ENCODE peak calls at places on chromosomes 2 and 18, in four cellular contexts. I is hepatocyte, L is adrenal gland, K is OCI-LY7. O is an unnamed sample. For H3K4me1, the result is how much of the 10 kb centered on the place peaks cover.

GRCh38 chr18:48940854-48941531 is 9.8 kb downstream of the SMAD7 start:
- DNase-seq in I (no peak), L (no peak), K (no peak), O (no peak)

GRCh38 chr2:160221391-160222276 is 21.6 kb upstream of the ITGB6 start:
- DNase-seq in I (peak), L (no peak), K (no peak), O (peak)

GRCh38 chr2:216339456-216340279 is 32.6 kb downstream of the MARCHF4 start:
- DNase-seq in I (peak), L (no peak), K (no peak), O (peak)

GRCh38 chr2:182359027-182360011 is 67.5 kb downstream of the PDE1A start:
- DNase-seq in I (no peak), L (no peak), K (no peak), O (peak)

GRCh38 chr2:217826505-217826904 is 176.3 kb downstream of the TNS1 start:
- DNase-seq in I (no peak), L (no peak), K (no peak), O (no peak)

GRCh38 chr2:64327510-64328414 is 126.2 kb upstream of the LGALSL start:
- DNase-seq in I (peak), L (no peak), K (peak), O (peak)

GRCh38 chr2:30234180-30234971 is 3.0 kb downstream of the LBH start:
- DNase-seq in I (peak), L (no peak), K (no peak), O (peak)

GRCh38 chr2:189791338-189792042 is 7.2 kb downstream of the PMS1 start:
- DNase-seq in I (no peak), L (no peak), K (no peak), O (no peak)

GRCh38 chr2:157420771-157421323 is 23.0 kb downstream of the CYTIP start:
- DNase-seq in I (no peak), L (no peak), K (no peak), O (peak)

GRCh38 chr2:107529146-107529545 is 297.5 kb upstream of the RGPD4 start:
- DNase-seq in I (peak), L (no peak), K (no peak), O (peak)

GRCh38 chr2:23801396-23801795 is 125.5 kb downstream of the ATAD2B start:
- DNase-seq in I (no peak), L (no peak), K (no peak), O (peak)

GRCh38 chr18:9810994-9811393 is 74.8 kb upstream of the TXNDC2 start:
- DNase-seq in I (no peak), L (no peak), K (no peak), O (peak)

GRCh38 chr2:37232131-37232933 is 874 bp downstream of the NDUFAF7 start:
- DNase-seq in I (peak), L (peak), K (peak), O (peak)

GRCh38 chr18:73688851-73689659 is 458.6 kb downstream of the FBXO15 start:
- DNase-seq in I (no peak), L (no peak), K (peak), O (peak)

GRCh38 chr2:134739879-134740301 is 21.1 kb upstream of the TMEM163 start:
- DNase-seq in I (no peak), L (no peak), K (peak), O (no peak)

GRCh38 chr2:239678666-239679296 is 278.0 kb upstream of the HDAC4 start:
- DNase-seq in I (no peak), L (no peak), K (no peak), O (no peak)

GRCh38 chr2:102004588-102004987 is 12.8 kb downstream of the IL1R2 start:
- DNase-seq in I (no peak), L (no peak), K (no peak), O (no peak)

GRCh38 chr2:235238537-235238936 is 255.3 kb upstream of the AGAP1 start:
- DNase-seq in I (peak), L (peak), K (no peak), O (no peak)

GRCh38 chr2:197310271-197310939 is at the start of gene ANKRD44:
- DNase-seq in I (peak), L (peak), K (peak), O (peak)

GRCh38 chr2:159744363-159744762 is 32.1 kb downstream of the MARCHF7 start:
- DNase-seq in I (no peak), L (no peak), K (no peak), O (peak)

GRCh38 chr2:10001551-10001950 is 41.8 kb upstream of the KLF11 start:
- DNase-seq in I (no peak), L (no peak), K (no peak), O (no peak)

GRCh38 chr2:99032786-99033185 is 96.8 kb upstream of the CRACDL start:
- DNase-seq in I (no peak), L (no peak), K (no peak), O (no peak)

GRCh38 chr2:79580175-79580574 is 67.3 kb downstream of the CTNNA2 start:
- DNase-seq in I (no peak), L (no peak), K (no peak), O (no peak)

GRCh38 chr18:68520406-68521075 is 194.4 kb downstream of the TMX3 start:
- DNase-seq in I (no peak), L (no peak), K (no peak), O (no peak)

GRCh38 chr2:68690851-68691250 is 43.8 kb upstream of the ARHGAP25 start:
- DNase-seq in I (no peak), L (no peak), K (peak), O (no peak)

GRCh38 chr2:20604957-20605381 is 45.9 kb downstream of the HS1BP3 start:
- DNase-seq in I (no peak), L (no peak), K (no peak), O (no peak)

GRCh38 chr2:224885836-224886547 is 156.3 kb downstream of the DOCK10 start:
- DNase-seq in I (no peak), L (no peak), K (no peak), O (no peak)

GRCh38 chr2:98393354-98393753 is 47.1 kb downstream of the CNGA3 start:
- DNase-seq in I (no peak), L (no peak), K (no peak), O (no peak)

GRCh38 chr18:10131036-10131774 is 217.4 kb downstream of the VAPA start:
- DNase-seq in I (peak), L (no peak), K (no peak), O (peak)

GRCh38 chr2:227473019-227473461 is 1.1 kb downstream of the AGFG1 start:
- DNase-seq in I (no peak), L (no peak), K (no peak), O (no peak)

DNA sequence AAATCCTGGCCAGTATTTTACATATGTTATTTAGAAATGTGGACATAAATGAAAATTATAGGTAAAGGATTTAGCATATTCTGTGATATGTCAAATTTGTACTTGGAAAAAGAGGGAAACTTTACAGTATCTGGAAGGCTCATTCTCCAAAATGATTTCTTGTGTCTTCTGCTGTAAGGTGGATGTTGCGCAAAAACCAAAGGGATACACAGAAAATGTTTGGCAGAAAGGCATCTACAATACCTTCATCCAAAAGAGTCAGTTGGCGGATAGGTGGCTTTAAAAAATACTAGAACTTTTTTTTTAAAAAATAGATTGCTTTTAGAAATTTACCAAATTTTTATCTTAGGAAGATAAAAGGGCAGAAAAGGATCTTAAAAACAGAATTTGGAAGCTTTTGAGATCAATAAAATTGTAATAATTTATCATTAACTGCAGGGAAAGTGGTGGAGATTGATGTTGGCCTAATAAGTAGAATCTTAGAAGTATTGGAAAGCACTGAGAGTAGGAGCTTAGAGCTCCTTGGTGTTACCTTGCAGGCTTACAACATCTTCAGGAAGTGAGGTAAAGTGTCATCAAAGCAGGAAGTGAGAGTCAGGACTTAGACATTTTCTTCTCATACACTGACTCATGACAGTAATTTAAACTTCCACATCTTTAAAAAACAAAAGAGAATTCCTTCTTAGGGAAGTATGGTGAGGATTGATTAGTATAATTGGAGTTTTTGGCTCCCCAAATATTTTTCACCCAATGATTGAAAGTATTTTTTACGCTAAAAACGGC is 2.1 kb downstream of the NABP1 start:
- DNase-seq in I (no peak), L (no peak), K (peak), O (no peak)
- H3K4me1 ChIP-seq in I (under half), L (under half), K (under half), O (under half)

GRCh38 chr18:33444699-33445098 is 4.2 kb upstream of the CCDC178 start:
- DNase-seq in I (no peak), L (no peak), K (no peak), O (no peak)

GRCh38 chr18:33440384-33441043 is at the start of gene CCDC178:
- DNase-seq in I (peak), L (no peak), K (no peak), O (peak)

DNA sequence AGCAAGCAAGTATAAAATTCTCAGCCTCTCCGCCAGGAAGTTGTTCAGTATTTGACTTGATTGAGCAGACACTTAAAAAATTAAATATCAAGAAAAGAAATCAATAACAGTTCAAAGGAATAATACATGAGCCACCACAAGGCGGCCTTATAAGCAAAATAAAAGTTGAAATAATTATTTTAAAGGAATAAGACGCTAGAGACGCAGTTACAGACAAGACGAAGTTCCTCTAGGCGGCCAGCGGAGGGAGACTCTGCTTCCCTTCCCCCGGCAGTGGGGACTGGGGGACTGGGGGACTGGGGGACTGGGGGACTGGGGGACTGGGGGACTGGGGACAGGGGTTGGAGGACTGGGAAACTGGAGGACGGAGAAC is 524 bp downstream of the CCDC178 start:
- DNase-seq in I (peak), L (no peak), K (peak), O (peak)
- TF ChIP-seq CTCF in I (peak), L (peak), K (peak), O (peak)

GRCh38 chr2:62660582-62661262 is 44.8 kb upstream of the EHBP1 start:
- DNase-seq in I (no peak), L (no peak), K (no peak), O (no peak)

GRCh38 chr2:62660087-62660486 is 45.4 kb upstream of the EHBP1 start:
- DNase-seq in I (no peak), L (no peak), K (no peak), O (no peak)

GRCh38 chr2:62662131-62662530 is 43.4 kb upstream of the EHBP1 start:
- DNase-seq in I (no peak), L (no peak), K (no peak), O (no peak)

GRCh38 chr2:62662548-62662947 is 43.0 kb upstream of the EHBP1 start:
- DNase-seq in I (no peak), L (peak), K (no peak), O (no peak)

DNA sequence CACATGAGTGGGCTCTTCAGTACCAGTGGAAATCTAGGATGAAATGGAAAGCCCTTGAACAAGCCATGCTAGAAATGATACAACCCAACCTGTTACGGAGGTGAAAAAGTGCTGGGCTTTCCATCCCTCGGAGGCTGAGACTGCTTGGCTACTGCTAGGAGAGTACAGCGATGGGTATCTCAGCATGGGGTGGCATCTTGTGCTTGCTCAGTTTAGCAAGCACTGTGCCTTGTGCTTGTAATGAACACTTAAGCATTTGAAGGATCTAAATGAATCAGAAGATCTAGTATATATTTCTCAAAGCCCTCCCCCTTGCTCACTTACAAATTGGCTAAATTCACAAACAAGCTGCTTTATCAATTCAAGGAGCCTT is 44.3 kb upstream of the EHBP1 start:
- DNase-seq in I (no peak), L (no peak), K (no peak), O (no peak)
- H3K4me3 ChIP-seq in I (no peak), L (no peak), K (no peak), O (no peak)

GRCh38 chr2:173653427-173653795 is 298.7 kb downstream of the CDCA7 start:
- DNase-seq in I (no peak), L (no peak), K (no peak), O (no peak)

GRCh38 chr2:173652731-173653426 is 298.2 kb downstream of the CDCA7 start:
- DNase-seq in I (peak), L (no peak), K (no peak), O (no peak)

GRCh38 chr2:173654146-173654895 is 299.6 kb downstream of the CDCA7 start:
- DNase-seq in I (no peak), L (no peak), K (no peak), O (peak)

GRCh38 chr2:173656086-173656485 is 301.4 kb downstream of the CDCA7 start:
- DNase-seq in I (no peak), L (no peak), K (no peak), O (peak)

GRCh38 chr2:173654896-173655265 is 300.2 kb downstream of the CDCA7 start:
- DNase-seq in I (no peak), L (no peak), K (no peak), O (no peak)
- H3K4me1 ChIP-seq in I (under half), L (under half), K (under half), O (under half)

GRCh38 chr2:5176764-5177163 is 515.4 kb upstream of the SOX11 start:
- DNase-seq in I (no peak), L (no peak), K (no peak), O (no peak)
- TF ChIP-seq CTCF in I (no peak), L (no peak), K (no peak), O (no peak)

GRCh38 chr18:28176674-28176932 is 327 bp downstream of the CDH2 start:
- DNase-seq in I (no peak), L (no peak), K (no peak), O (no peak)
- H3K4me3 ChIP-seq in I (peak), L (peak), K (no peak), O (peak)

GRCh38 chr2:190889175-190889943 is 8.7 kb downstream of the GLS start:
- DNase-seq in I (no peak), L (no peak), K (no peak), O (no peak)
- H3K4me1 ChIP-seq in I (under half), L (half or more), K (under half), O (under half)

O was measured in cardiac muscle cell.